ENCODE peak calls at places on chromosomes 2 and 18, in six cellular contexts. One of them, this sample, is unnamed.

GRCh38 chr2:65050931-65051330 is 5.3 kb upstream of the CEP68 start:
- DNase-seq in K562: no peak
- DNase-seq in HepG2: no peak
- DNase-seq in GM12892: no peak
- DNase-seq in GM12878: no peak
- DNase-seq in H1: no peak
- DNase-seq in this sample: no peak

GRCh38 chr2:68948695-68949094 is 4.0 kb downstream of the GKN2 start:
- DNase-seq in K562: no peak
- DNase-seq in HepG2: no peak
- DNase-seq in GM12892: no peak
- DNase-seq in GM12878: no peak
- DNase-seq in H1: no peak
- DNase-seq in this sample: no peak

GRCh38 chr2:147607379-147607778 is 237.4 kb upstream of the ACVR2A start:
- DNase-seq in K562: no peak
- DNase-seq in HepG2: no peak
- DNase-seq in GM12892: no peak
- DNase-seq in GM12878: no peak
- DNase-seq in H1: no peak
- DNase-seq in this sample: no peak

GRCh38 chr2:233354971-233355574 is 779 bp downstream of the DGKD start:
- DNase-seq in K562: no peak
- DNase-seq in HepG2: no peak
- DNase-seq in GM12892: no peak
- DNase-seq in GM12878: no peak
- DNase-seq in H1: peak
- DNase-seq in this sample: no peak

GRCh38 chr2:239479471-239479870 is 78.7 kb upstream of the HDAC4 start:
- DNase-seq in K562: no peak
- DNase-seq in HepG2: no peak
- DNase-seq in GM12892: no peak
- DNase-seq in GM12878: no peak
- DNase-seq in H1: no peak
- DNase-seq in this sample: no peak

GRCh38 chr2:217290467-217290866 is 430.6 kb upstream of the TNP1 start:
- DNase-seq in K562: no peak
- DNase-seq in HepG2: no peak
- DNase-seq in GM12892: no peak
- DNase-seq in GM12878: no peak
- DNase-seq in H1: no peak
- DNase-seq in this sample: no peak

GRCh38 chr2:176392744-176393414 is 123.6 kb downstream of the MTX2 start:
- DNase-seq in K562: no peak
- DNase-seq in HepG2: no peak
- DNase-seq in GM12892: no peak
- DNase-seq in GM12878: no peak
- DNase-seq in H1: no peak
- DNase-seq in this sample: no peak

GRCh38 chr2:229087843-229088520 is 183.1 kb downstream of the PID1 start:
- DNase-seq in K562: no peak
- DNase-seq in HepG2: no peak
- DNase-seq in GM12892: no peak
- DNase-seq in GM12878: no peak
- DNase-seq in H1: no peak
- DNase-seq in this sample: no peak

GRCh38 chr2:42053791-42054656 is 6.2 kb downstream of the PKDCC start:
- DNase-seq in K562: no peak
- DNase-seq in HepG2: peak
- DNase-seq in GM12892: no peak
- DNase-seq in GM12878: no peak
- DNase-seq in H1: no peak
- DNase-seq in this sample: no peak

GRCh38 chr2:30372836-30373235 is 74.2 kb upstream of the LCLAT1 start:
- DNase-seq in K562: no peak
- DNase-seq in HepG2: no peak
- DNase-seq in GM12892: no peak
- DNase-seq in GM12878: no peak
- DNase-seq in H1: no peak
- DNase-seq in this sample: no peak

GRCh38 chr2:217248312-217248935 is 388.6 kb upstream of the TNP1 start:
- DNase-seq in K562: no peak
- DNase-seq in HepG2: no peak
- DNase-seq in GM12892: no peak
- DNase-seq in GM12878: peak
- DNase-seq in H1: peak
- DNase-seq in this sample: peak

GRCh38 chr2:180184506-180184905 is 177.4 kb upstream of the CWC22 start:
- DNase-seq in K562: no peak
- DNase-seq in HepG2: no peak
- DNase-seq in GM12892: no peak
- DNase-seq in GM12878: no peak
- DNase-seq in H1: no peak
- DNase-seq in this sample: no peak

GRCh38 chr18:8987250-8987649 is 115.2 kb upstream of the NDUFV2 start:
- DNase-seq in K562: no peak
- DNase-seq in HepG2: no peak
- DNase-seq in GM12892: no peak
- DNase-seq in GM12878: no peak
- DNase-seq in H1: no peak
- DNase-seq in this sample: no peak

GRCh38 chr2:142876423-142876822 is 1.0 kb upstream of the KYNU start:
- DNase-seq in K562: no peak
- DNase-seq in HepG2: no peak
- DNase-seq in GM12892: no peak
- DNase-seq in GM12878: no peak
- DNase-seq in H1: no peak
- DNase-seq in this sample: no peak

GRCh38 chr2:111930875-111931274 is 32.5 kb downstream of the MERTK start:
- DNase-seq in K562: no peak
- DNase-seq in HepG2: no peak
- DNase-seq in GM12892: no peak
- DNase-seq in GM12878: peak
- DNase-seq in H1: no peak
- DNase-seq in this sample: no peak

GRCh38 chr2:187826023-187826422 is 271.8 kb upstream of the TFPI start:
- DNase-seq in K562: no peak
- DNase-seq in HepG2: no peak
- DNase-seq in GM12892: no peak
- DNase-seq in GM12878: no peak
- DNase-seq in H1: no peak
- DNase-seq in this sample: no peak

GRCh38 chr2:83051538-83052192 is 1407.4 kb downstream of the SUCLG1 start:
- DNase-seq in K562: no peak
- DNase-seq in HepG2: no peak
- DNase-seq in GM12892: no peak
- DNase-seq in GM12878: no peak
- DNase-seq in H1: no peak
- DNase-seq in this sample: no peak

GRCh38 chr2:152504618-152505017 is 169.6 kb downstream of the FMNL2 start:
- DNase-seq in K562: no peak
- DNase-seq in HepG2: no peak
- DNase-seq in GM12892: no peak
- DNase-seq in GM12878: no peak
- DNase-seq in H1: no peak
- DNase-seq in this sample: no peak

GRCh38 chr2:105257981-105258380 is 16.4 kb downstream of the GPR45 start:
- DNase-seq in K562: no peak
- DNase-seq in HepG2: no peak
- DNase-seq in GM12892: no peak
- DNase-seq in GM12878: no peak
- DNase-seq in H1: no peak
- DNase-seq in this sample: no peak

GRCh38 chr2:36433311-36434217 is 78.0 kb downstream of the CRIM1 start:
- DNase-seq in K562: no peak
- DNase-seq in HepG2: peak
- DNase-seq in GM12892: no peak
- DNase-seq in GM12878: no peak
- DNase-seq in H1: no peak
- DNase-seq in this sample: no peak

GRCh38 chr2:86078801-86079545 is 26.7 kb downstream of the POLR1A start:
- DNase-seq in K562: no peak
- DNase-seq in HepG2: no peak
- DNase-seq in GM12892: no peak
- DNase-seq in GM12878: no peak
- DNase-seq in H1: no peak
- DNase-seq in this sample: no peak

GRCh38 chr2:225100856-225101294 is 58.6 kb upstream of the DOCK10 start:
- DNase-seq in K562: no peak
- DNase-seq in HepG2: no peak
- DNase-seq in GM12892: no peak
- DNase-seq in GM12878: no peak
- DNase-seq in H1: no peak
- DNase-seq in this sample: no peak

GRCh38 chr2:48248251-48248933 is 281.6 kb upstream of the STON1 start:
- DNase-seq in K562: no peak
- DNase-seq in HepG2: peak
- DNase-seq in GM12892: no peak
- DNase-seq in GM12878: peak
- DNase-seq in H1: no peak
- DNase-seq in this sample: no peak

GRCh38 chr2:45938649-45939511 is 287.4 kb downstream of the PRKCE start:
- DNase-seq in K562: no peak
- DNase-seq in HepG2: peak
- DNase-seq in GM12892: no peak
- DNase-seq in GM12878: no peak
- DNase-seq in H1: no peak
- DNase-seq in this sample: no peak

GRCh38 chr2:15606481-15607441 is 15.1 kb downstream of the DDX1 start:
- DNase-seq in K562: no peak
- DNase-seq in HepG2: no peak
- DNase-seq in GM12892: no peak
- DNase-seq in GM12878: no peak
- DNase-seq in H1: no peak
- DNase-seq in this sample: no peak

GRCh38 chr2:222982010-222982908 is 69.7 kb upstream of the KCNE4 start:
- DNase-seq in K562: no peak
- DNase-seq in HepG2: peak
- DNase-seq in GM12892: no peak
- DNase-seq in GM12878: no peak
- DNase-seq in H1: no peak
- DNase-seq in this sample: no peak

GRCh38 chr2:153622285-153622684 is 143.7 kb upstream of the RPRM start:
- DNase-seq in K562: no peak
- DNase-seq in HepG2: peak
- DNase-seq in GM12892: no peak
- DNase-seq in GM12878: no peak
- DNase-seq in H1: no peak
- DNase-seq in this sample: no peak

GRCh38 chr2:69385443-69386151 is 1.4 kb downstream of the GFPT1 start:
- DNase-seq in K562: peak
- DNase-seq in HepG2: no peak
- DNase-seq in GM12892: no peak
- DNase-seq in GM12878: no peak
- DNase-seq in H1: no peak
- DNase-seq in this sample: no peak

GRCh38 chr2:231672617-231673347 is 35.5 kb upstream of the PTMA start:
- DNase-seq in K562: peak
- DNase-seq in HepG2: peak
- DNase-seq in GM12892: peak
- DNase-seq in GM12878: peak
- DNase-seq in H1: peak
- DNase-seq in this sample: no peak

DNA sequence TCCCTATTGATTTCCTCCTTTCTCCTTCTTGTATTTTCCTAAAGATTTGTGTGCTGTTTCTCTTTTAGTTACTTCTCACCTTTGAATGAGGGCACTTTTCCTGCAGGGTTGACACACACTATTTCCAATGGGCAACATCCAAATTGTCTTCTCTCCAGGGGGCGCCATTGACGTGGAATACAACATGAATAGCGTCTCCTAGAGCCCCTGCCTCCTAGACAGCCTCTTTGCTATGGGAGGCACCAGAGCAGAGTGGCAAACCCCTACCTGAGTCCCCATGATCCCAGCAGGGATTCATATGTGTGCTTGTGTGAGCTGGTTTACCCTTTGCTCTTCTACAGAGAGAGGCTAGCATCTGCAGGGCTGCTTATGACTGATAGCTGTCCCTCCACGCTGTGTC is 61.3 kb upstream of the ITSN2 start:
- DNase-seq in K562: peak
- DNase-seq in HepG2: peak
- DNase-seq in GM12892: peak
- DNase-seq in GM12878: no peak
- DNase-seq in H1: peak
- DNase-seq in this sample: no peak
- TF ChIP-seq TAF1 in K562: no peak
- TF ChIP-seq TAF1 in HepG2: no peak
- TF ChIP-seq TAF1 in GM12892: no peak
- TF ChIP-seq TAF1 in GM12878: no peak
- TF ChIP-seq TAF1 in H1: no peak
- TF ChIP-seq TAF1 in this sample: no peak

DNA sequence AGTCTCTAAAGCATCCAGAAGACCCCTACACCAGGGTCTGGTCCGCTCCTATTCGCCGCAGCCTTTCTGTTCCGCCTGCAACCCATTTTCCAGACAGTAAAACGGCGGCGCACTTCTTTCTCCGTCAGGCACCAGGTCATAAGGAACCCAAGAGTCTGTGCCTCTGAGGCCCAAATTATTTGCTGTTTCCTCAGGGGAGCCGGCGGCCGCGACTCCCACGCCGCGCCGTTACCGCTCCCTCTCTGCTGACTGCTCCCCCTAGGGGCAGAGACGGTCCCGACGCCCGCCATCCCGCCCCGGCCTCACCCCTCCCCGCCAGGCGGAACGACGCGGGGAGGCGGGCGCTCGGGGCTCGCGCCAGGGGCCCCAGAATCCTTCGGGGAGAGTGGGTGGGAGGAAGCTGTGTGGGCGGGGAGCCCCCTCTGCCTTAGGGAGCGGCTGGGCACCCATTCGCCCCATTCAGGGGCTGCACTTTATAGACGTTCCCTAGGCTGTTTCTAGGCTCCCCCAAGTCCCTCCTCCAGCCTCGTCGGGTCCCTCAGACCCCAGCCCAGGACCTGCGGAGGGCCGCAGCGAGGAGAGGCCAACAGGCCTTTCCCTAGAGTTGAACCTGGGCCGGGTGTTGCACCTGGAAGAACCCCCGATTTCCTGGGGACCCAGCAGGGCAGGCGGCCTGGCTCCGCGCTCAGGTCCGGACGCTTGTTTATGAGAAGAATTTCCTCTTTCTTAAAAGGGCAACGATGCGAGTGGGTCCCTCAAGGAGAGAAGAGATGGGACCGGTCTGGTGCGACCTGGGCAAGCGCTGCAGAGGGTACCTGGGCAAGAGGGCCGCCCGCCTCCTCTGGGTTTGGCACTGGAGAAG is 3.6 kb upstream of the CTDSP1 start:
- DNase-seq in K562: peak
- DNase-seq in HepG2: peak
- DNase-seq in GM12892: peak
- DNase-seq in GM12878: peak
- DNase-seq in H1: peak
- DNase-seq in this sample: peak
- TF ChIP-seq POLR2A in K562: peak
- TF ChIP-seq POLR2A in HepG2: no peak
- TF ChIP-seq POLR2A in GM12892: peak
- TF ChIP-seq POLR2A in GM12878: peak
- TF ChIP-seq POLR2A in H1: no peak
- TF ChIP-seq POLR2A in this sample: no peak

GRCh38 chr2:173990970-173991819 is 26.0 kb upstream of the SP3 start:
- DNase-seq in K562: no peak
- DNase-seq in HepG2: no peak
- DNase-seq in GM12892: no peak
- DNase-seq in GM12878: peak
- DNase-seq in H1: no peak
- DNase-seq in this sample: no peak
- TF ChIP-seq TAF1 in K562: no peak
- TF ChIP-seq TAF1 in HepG2: no peak
- TF ChIP-seq TAF1 in GM12892: no peak
- TF ChIP-seq TAF1 in GM12878: no peak
- TF ChIP-seq TAF1 in H1: no peak
- TF ChIP-seq TAF1 in this sample: no peak

GRCh38 chr18:54607213-54607934 is 16.3 kb downstream of the DYNAP start:
- DNase-seq in K562: no peak
- DNase-seq in HepG2: peak
- DNase-seq in GM12892: no peak
- DNase-seq in GM12878: no peak
- DNase-seq in H1: peak
- DNase-seq in this sample: no peak
- TF ChIP-seq POLR2A in K562: no peak
- TF ChIP-seq POLR2A in HepG2: no peak
- TF ChIP-seq POLR2A in GM12892: no peak
- TF ChIP-seq POLR2A in GM12878: no peak
- TF ChIP-seq POLR2A in H1: no peak
- TF ChIP-seq POLR2A in this sample: no peak

This sample was measured in GM12891.